ENCODE peak calls at places on chromosomes 1 and 21, in six cellular contexts. One of them, this sample, is unnamed. For H3K4me1, the result is how much of the 10 kb centered on the place peaks cover.

GRCh38 chr21:46081022-46081861 is 16.7 kb upstream of the COL6A2 start:
- DNase-seq in left ventricle myocardium inferior: no peak
- DNase-seq in H9: peak
- DNase-seq in spleen: peak
- DNase-seq in body of pancreas: peak
- DNase-seq in psoas muscle: no peak
- DNase-seq in this sample: no peak

GRCh38 chr21:14114251-14114650 is 96.5 kb downstream of the LIPI start:
- DNase-seq in left ventricle myocardium inferior: no peak
- DNase-seq in H9: peak
- DNase-seq in spleen: no peak
- DNase-seq in body of pancreas: peak
- DNase-seq in psoas muscle: no peak
- DNase-seq in this sample: no peak

GRCh38 chr1:155033524-155033923 is at the start of the genes DCST1 and DCST2:
- DNase-seq in left ventricle myocardium inferior: no peak
- DNase-seq in H9: no peak
- DNase-seq in spleen: no peak
- DNase-seq in body of pancreas: no peak
- DNase-seq in psoas muscle: no peak
- DNase-seq in this sample: no peak

GRCh38 chr1:39110325-39110851 is 84.2 kb downstream of the NDUFS5 start:
- DNase-seq in left ventricle myocardium inferior: no peak
- DNase-seq in H9: no peak
- DNase-seq in spleen: no peak
- DNase-seq in body of pancreas: no peak
- DNase-seq in psoas muscle: no peak
- DNase-seq in this sample: no peak

GRCh38 chr1:248187363-248187762 is 9.7 kb upstream of the OR2M3 start:
- DNase-seq in left ventricle myocardium inferior: no peak
- DNase-seq in H9: no peak
- DNase-seq in spleen: no peak
- DNase-seq in body of pancreas: no peak
- DNase-seq in psoas muscle: no peak
- DNase-seq in this sample: no peak

GRCh38 chr1:192476802-192477298 is 98.7 kb upstream of the RGS1 start:
- DNase-seq in left ventricle myocardium inferior: peak
- DNase-seq in H9: no peak
- DNase-seq in spleen: no peak
- DNase-seq in body of pancreas: no peak
- DNase-seq in psoas muscle: no peak
- DNase-seq in this sample: no peak

GRCh38 chr21:31142600-31142999 is 104.3 kb upstream of the KRTAP19-8 start:
- DNase-seq in left ventricle myocardium inferior: no peak
- DNase-seq in H9: no peak
- DNase-seq in spleen: no peak
- DNase-seq in body of pancreas: no peak
- DNase-seq in psoas muscle: no peak
- DNase-seq in this sample: no peak

GRCh38 chr1:1776672-1777393 is 1.4 kb downstream of the NADK start:
- DNase-seq in left ventricle myocardium inferior: no peak
- DNase-seq in H9: no peak
- DNase-seq in spleen: no peak
- DNase-seq in body of pancreas: no peak
- DNase-seq in psoas muscle: no peak
- DNase-seq in this sample: no peak

GRCh38 chr21:46144464-46145070 is 10.8 kb downstream of the FTCD start:
- DNase-seq in left ventricle myocardium inferior: no peak
- DNase-seq in H9: no peak
- DNase-seq in spleen: no peak
- DNase-seq in body of pancreas: no peak
- DNase-seq in psoas muscle: no peak
- DNase-seq in this sample: no peak

GRCh38 chr1:232594018-232594502 is 35.9 kb downstream of the SIPA1L2 start:
- DNase-seq in left ventricle myocardium inferior: no peak
- DNase-seq in H9: no peak
- DNase-seq in spleen: no peak
- DNase-seq in body of pancreas: no peak
- DNase-seq in psoas muscle: no peak
- DNase-seq in this sample: no peak

GRCh38 chr1:19062258-19063029 is 106.0 kb upstream of the IFFO2 start:
- DNase-seq in left ventricle myocardium inferior: no peak
- DNase-seq in H9: no peak
- DNase-seq in spleen: no peak
- DNase-seq in body of pancreas: no peak
- DNase-seq in psoas muscle: no peak
- DNase-seq in this sample: no peak

GRCh38 chr1:236848274-236848925 is 53.3 kb downstream of the MTR start:
- DNase-seq in left ventricle myocardium inferior: no peak
- DNase-seq in H9: no peak
- DNase-seq in spleen: no peak
- DNase-seq in body of pancreas: no peak
- DNase-seq in psoas muscle: no peak
- DNase-seq in this sample: no peak

GRCh38 chr1:41435570-41436178 is 48.8 kb downstream of the EDN2 start:
- DNase-seq in left ventricle myocardium inferior: no peak
- DNase-seq in H9: peak
- DNase-seq in spleen: no peak
- DNase-seq in body of pancreas: no peak
- DNase-seq in psoas muscle: no peak
- DNase-seq in this sample: no peak

GRCh38 chr1:43997295-43997694 is 5.9 kb downstream of the CCDC24 start:
- DNase-seq in left ventricle myocardium inferior: no peak
- DNase-seq in H9: no peak
- DNase-seq in spleen: no peak
- DNase-seq in body of pancreas: no peak
- DNase-seq in psoas muscle: no peak
- DNase-seq in this sample: no peak

GRCh38 chr21:30336596-30336995 is 898 bp downstream of the KRTAP27-1 start:
- DNase-seq in left ventricle myocardium inferior: no peak
- DNase-seq in H9: no peak
- DNase-seq in spleen: no peak
- DNase-seq in body of pancreas: no peak
- DNase-seq in psoas muscle: no peak
- DNase-seq in this sample: no peak

GRCh38 chr1:33826311-33826710 is 37.6 kb upstream of the HMGB4 start:
- DNase-seq in left ventricle myocardium inferior: no peak
- DNase-seq in H9: no peak
- DNase-seq in spleen: no peak
- DNase-seq in body of pancreas: no peak
- DNase-seq in psoas muscle: no peak
- DNase-seq in this sample: no peak

GRCh38 chr1:25786887-25787286 is 13.1 kb upstream of the SELENON start:
- DNase-seq in left ventricle myocardium inferior: no peak
- DNase-seq in H9: no peak
- DNase-seq in spleen: no peak
- DNase-seq in body of pancreas: no peak
- DNase-seq in psoas muscle: no peak
- DNase-seq in this sample: no peak

GRCh38 chr1:45929257-45929687 is 125.9 kb downstream of the MAST2 start:
- DNase-seq in left ventricle myocardium inferior: no peak
- DNase-seq in H9: peak
- DNase-seq in spleen: no peak
- DNase-seq in body of pancreas: no peak
- DNase-seq in psoas muscle: no peak
- DNase-seq in this sample: no peak

GRCh38 chr1:92961896-92962752 is 862 bp upstream of the DIPK1A start:
- DNase-seq in left ventricle myocardium inferior: peak
- DNase-seq in H9: peak
- DNase-seq in spleen: no peak
- DNase-seq in body of pancreas: no peak
- DNase-seq in psoas muscle: no peak
- DNase-seq in this sample: no peak

GRCh38 chr1:160744287-160744857 is 5.3 kb downstream of the SLAMF7 start:
- DNase-seq in left ventricle myocardium inferior: no peak
- DNase-seq in H9: no peak
- DNase-seq in spleen: no peak
- DNase-seq in body of pancreas: no peak
- DNase-seq in psoas muscle: no peak
- DNase-seq in this sample: no peak

GRCh38 chr1:160747717-160748116 is 8.7 kb downstream of the SLAMF7 start:
- DNase-seq in left ventricle myocardium inferior: no peak
- DNase-seq in H9: no peak
- DNase-seq in spleen: no peak
- DNase-seq in body of pancreas: no peak
- DNase-seq in psoas muscle: no peak
- DNase-seq in this sample: no peak

GRCh38 chr1:160748182-160748876 is 9.3 kb downstream of the SLAMF7 start:
- DNase-seq in left ventricle myocardium inferior: no peak
- DNase-seq in H9: no peak
- DNase-seq in spleen: no peak
- DNase-seq in body of pancreas: no peak
- DNase-seq in psoas muscle: no peak
- DNase-seq in this sample: no peak

GRCh38 chr1:160748877-160749269 is 9.8 kb downstream of the SLAMF7 start:
- DNase-seq in left ventricle myocardium inferior: no peak
- DNase-seq in H9: no peak
- DNase-seq in spleen: no peak
- DNase-seq in body of pancreas: no peak
- DNase-seq in psoas muscle: no peak
- DNase-seq in this sample: no peak

DNA sequence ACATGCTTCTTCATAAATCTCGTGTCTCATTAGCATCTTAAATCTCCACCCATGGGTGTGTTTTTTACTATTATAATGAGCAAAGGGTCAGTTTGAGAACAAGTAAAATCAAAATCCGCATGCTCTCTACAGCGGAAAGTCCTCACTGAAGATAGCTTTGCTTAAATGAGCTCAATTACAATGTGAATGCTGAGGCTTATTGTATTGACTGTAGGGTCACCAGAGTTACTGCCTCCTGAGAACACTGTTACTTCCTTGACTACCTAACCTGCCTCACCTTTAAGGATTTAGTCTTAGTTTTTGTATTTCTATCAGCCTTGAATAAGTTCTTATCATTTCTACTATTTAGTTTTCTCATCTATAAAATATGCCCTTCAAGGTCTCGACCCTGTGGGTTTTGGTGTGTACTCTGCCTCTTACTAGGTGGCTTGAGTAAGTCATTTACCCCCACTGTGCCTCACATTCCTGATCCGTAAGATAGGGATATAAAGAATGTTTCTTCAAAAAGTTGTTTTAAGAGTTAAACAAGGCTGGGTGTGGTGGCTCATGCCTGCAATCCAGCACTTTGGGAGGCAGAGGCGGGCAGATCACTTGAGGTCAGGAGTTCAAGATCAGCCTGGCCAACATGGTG is 7.9 kb downstream of the SLAMF7 start:
- DNase-seq in left ventricle myocardium inferior: no peak
- DNase-seq in H9: no peak
- DNase-seq in spleen: no peak
- DNase-seq in body of pancreas: no peak
- DNase-seq in psoas muscle: no peak
- DNase-seq in this sample: no peak
- H3K4me1 ChIP-seq in left ventricle myocardium inferior: under half
- H3K4me1 ChIP-seq in H9: under half
- H3K4me1 ChIP-seq in spleen: under half
- H3K4me1 ChIP-seq in body of pancreas: under half
- H3K4me1 ChIP-seq in psoas muscle: under half
- H3K4me1 ChIP-seq in this sample: under half

DNA sequence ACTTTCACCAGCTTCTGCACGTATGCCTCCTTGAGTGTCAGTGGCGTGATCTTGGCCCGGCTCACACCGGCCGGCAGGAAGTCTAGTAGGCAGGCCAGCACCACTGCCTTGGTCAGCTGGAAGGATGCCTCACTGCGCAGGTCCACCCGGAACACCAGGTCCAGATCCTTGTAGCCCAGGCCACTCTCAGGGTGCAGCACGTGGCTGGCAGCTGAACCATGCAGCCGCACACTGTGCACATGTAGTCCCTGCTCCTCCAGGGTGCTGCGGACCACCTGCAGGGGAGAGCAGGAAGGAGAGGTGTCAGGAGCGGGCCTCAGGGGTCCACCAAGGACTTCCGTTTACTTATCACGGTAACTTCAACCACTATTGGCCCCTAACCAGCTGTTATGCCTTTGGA is 6.0 kb downstream of the TENT5B start:
- DNase-seq in left ventricle myocardium inferior: no peak
- DNase-seq in H9: peak
- DNase-seq in spleen: no peak
- DNase-seq in body of pancreas: no peak
- DNase-seq in psoas muscle: no peak
- DNase-seq in this sample: no peak
- H3K4me1 ChIP-seq in left ventricle myocardium inferior: half or more
- H3K4me1 ChIP-seq in H9: under half
- H3K4me1 ChIP-seq in spleen: under half
- H3K4me1 ChIP-seq in body of pancreas: half or more
- H3K4me1 ChIP-seq in psoas muscle: under half
- H3K4me1 ChIP-seq in this sample: half or more

DNA sequence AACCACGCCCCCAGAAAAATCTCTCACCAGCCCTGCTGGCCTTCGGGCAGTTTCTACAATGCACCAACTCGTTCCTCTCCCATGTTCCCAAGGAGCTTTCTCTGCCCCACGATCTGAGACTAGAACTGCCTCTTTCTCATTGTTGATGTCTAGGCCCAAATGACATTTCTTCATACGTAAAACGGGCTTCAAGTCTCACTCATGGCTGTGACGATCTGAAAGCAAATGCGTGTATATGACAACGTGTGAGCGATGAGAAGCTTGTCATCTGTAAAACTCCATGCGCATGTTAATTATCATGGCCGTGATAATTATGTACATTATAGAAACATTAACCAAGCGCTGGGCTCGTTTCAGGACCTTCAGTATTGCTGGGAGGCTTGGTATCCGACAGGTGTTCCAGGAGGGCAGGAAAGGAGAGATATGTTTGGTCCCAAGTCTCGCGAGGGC is 693 bp upstream of the NIPAL3 start:
- DNase-seq in left ventricle myocardium inferior: no peak
- DNase-seq in H9: no peak
- DNase-seq in spleen: no peak
- DNase-seq in body of pancreas: no peak
- DNase-seq in psoas muscle: no peak
- DNase-seq in this sample: no peak
- H3K4me1 ChIP-seq in left ventricle myocardium inferior: half or more
- H3K4me1 ChIP-seq in H9: under half
- H3K4me1 ChIP-seq in spleen: under half
- H3K4me1 ChIP-seq in body of pancreas: half or more
- H3K4me1 ChIP-seq in psoas muscle: under half
- H3K4me1 ChIP-seq in this sample: under half

GRCh38 chr21:37749132-37749531 is 167.1 kb downstream of the KCNJ6 start:
- DNase-seq in left ventricle myocardium inferior: no peak
- DNase-seq in H9: no peak
- DNase-seq in spleen: no peak
- DNase-seq in body of pancreas: no peak
- DNase-seq in psoas muscle: no peak
- DNase-seq in this sample: no peak

GRCh38 chr21:37753122-37753599 is 163.1 kb downstream of the KCNJ6 start:
- DNase-seq in left ventricle myocardium inferior: no peak
- DNase-seq in H9: no peak
- DNase-seq in spleen: no peak
- DNase-seq in body of pancreas: no peak
- DNase-seq in psoas muscle: no peak
- DNase-seq in this sample: no peak

GRCh38 chr21:37746849-37747248 is 169.4 kb downstream of the KCNJ6 start:
- DNase-seq in left ventricle myocardium inferior: no peak
- DNase-seq in H9: no peak
- DNase-seq in spleen: no peak
- DNase-seq in body of pancreas: no peak
- DNase-seq in psoas muscle: no peak
- DNase-seq in this sample: no peak

GRCh38 chr21:37748351-37748750 is 167.9 kb downstream of the KCNJ6 start:
- DNase-seq in left ventricle myocardium inferior: no peak
- DNase-seq in H9: no peak
- DNase-seq in spleen: no peak
- DNase-seq in body of pancreas: no peak
- DNase-seq in psoas muscle: no peak
- DNase-seq in this sample: no peak

GRCh38 chr21:37751268-37751975 is 164.8 kb downstream of the KCNJ6 start:
- DNase-seq in left ventricle myocardium inferior: no peak
- DNase-seq in H9: no peak
- DNase-seq in spleen: no peak
- DNase-seq in body of pancreas: no peak
- DNase-seq in psoas muscle: no peak
- DNase-seq in this sample: no peak
- H3K4me1 ChIP-seq in left ventricle myocardium inferior: under half
- H3K4me1 ChIP-seq in H9: under half
- H3K4me1 ChIP-seq in spleen: under half
- H3K4me1 ChIP-seq in body of pancreas: under half
- H3K4me1 ChIP-seq in psoas muscle: under half
- H3K4me1 ChIP-seq in this sample: under half

This sample was measured in esophagus squamous epithelium.